ENCODE peak calls at places on chromosome X, in four cellular contexts. H is IMR-90, A is K562, C is GM12878. X is an unnamed sample.

GRCh38 chrX:103524747-103525146 is 5.5 kb upstream of the RAB40A start:
- DNase-seq in H (no peak), A (no peak), C (no peak), X (no peak)

GRCh38 chrX:134679644-134680043 is 21.4 kb upstream of the PLAC1 start:
- DNase-seq in H (no peak), A (no peak), C (no peak), X (no peak)

GRCh38 chrX:50586980-50587379 is 116.4 kb upstream of the DGKK start:
- DNase-seq in H (no peak), A (no peak), C (no peak), X (no peak)

GRCh38 chrX:7115557-7115956 is 32.0 kb upstream of the STS start:
- DNase-seq in H (no peak), A (no peak), C (peak; percentile 87), X (no peak)

GRCh38 chrX:46178763-46179162 is 366.5 kb downstream of the ZNF674 start:
- DNase-seq in H (no peak), A (no peak), C (peak; percentile 1), X (no peak)

GRCh38 chrX:139725720-139726119 is 17.8 kb upstream of the MCF2 start:
- DNase-seq in H (no peak), A (no peak), C (peak; percentile 64), X (no peak)

GRCh38 chrX:47749185-47749967 is 87.3 kb upstream of the ZNF81 start:
- DNase-seq in H (peak; percentile 61), A (no peak), C (no peak), X (no peak)

GRCh38 chrX:19593684-19594083 is 78.4 kb upstream of the MAP3K15 start:
- DNase-seq in H (peak; percentile 48), A (peak; percentile 13), C (no peak), X (peak; percentile 52)

GRCh38 chrX:5586726-5587125 is 641.9 kb downstream of the NLGN4X start:
- DNase-seq in H (no peak), A (no peak), C (no peak), X (no peak)

GRCh38 chrX:5117816-5118215 is 1110.9 kb downstream of the NLGN4X start:
- DNase-seq in H (no peak), A (no peak), C (no peak), X (no peak)

GRCh38 chrX:37783284-37783683 is 3.4 kb downstream of the CYBB start:
- DNase-seq in H (no peak), A (no peak), C (no peak), X (no peak)
- TF ChIP-seq FOS in H (no peak), A (no peak), C (no peak), X (no peak)

GRCh38 chrX:154732421-154733071 is 18.3 kb downstream of the GAB3 start:
- DNase-seq in H (peak; percentile 74), A (no peak), C (no peak), X (peak; percentile 52)
- H3K4me1 ChIP-seq in H (peaks cover 36% of the 10 kb centered on the region), A (peaks cover 4% of the 10 kb centered on the region), C (peaks cover 8% of the 10 kb centered on the region), X (peaks cover 95% of the 10 kb centered on the region)

GRCh38 chrX:270848-271367 is 10.3 kb upstream of the PLCXD1 start:
- DNase-seq in H (no peak), A (no peak), C (no peak), X (no peak)
- TF ChIP-seq FOS in H (no peak), A (no peak), C (no peak), X (no peak)

GRCh38 chrX:65707153-65707552 is 39.7 kb downstream of the MSN start:
- DNase-seq in H (no peak), A (no peak), C (no peak), X (no peak)
- H3K4me1 ChIP-seq in H (peaks cover 25% of the 10 kb centered on the region), A (no peaks in the 10 kb centered on the region), C (peaks cover 30% of the 10 kb centered on the region), X (peaks cover 58% of the 10 kb centered on the region)

GRCh38 chrX:43585922-43586321 is 70.2 kb upstream of the MAOA start:
- DNase-seq in H (no peak), A (no peak), C (no peak), X (no peak)

GRCh38 chrX:43592597-43592996 is 63.5 kb upstream of the MAOA start:
- DNase-seq in H (no peak), A (no peak), C (no peak), X (no peak)

GRCh38 chrX:43586855-43587254 is 69.2 kb upstream of the MAOA start:
- DNase-seq in H (no peak), A (no peak), C (no peak), X (no peak)

GRCh38 chrX:43589735-43590515 is 66.2 kb upstream of the MAOA start:
- DNase-seq in H (no peak), A (no peak), C (no peak), X (no peak)
- TF ChIP-seq FOS in H (no peak), A (no peak), C (no peak), X (no peak)